ENCODE peak calls at places on chromosome X, in nine cellular contexts. One of them, this sample, is unnamed.

GRCh38 chrX:267771-268261 is 13.4 kb upstream of the PLCXD1 start:
- DNase-seq in astrocyte: no peak
- DNase-seq in upper lobe of left lung: peak
- DNase-seq in lower lobe of right lung: peak
- DNase-seq in tibial artery: peak
- DNase-seq in AG04450: no peak
- DNase-seq in GM23338: peak
- DNase-seq in A549: no peak
- DNase-seq in psoas muscle: no peak
- DNase-seq in this sample: peak

GRCh38 chrX:148380614-148381561 is 119.5 kb upstream of the AFF2 start:
- DNase-seq in astrocyte: peak
- DNase-seq in upper lobe of left lung: no peak
- DNase-seq in lower lobe of right lung: no peak
- DNase-seq in tibial artery: no peak
- DNase-seq in AG04450: no peak
- DNase-seq in GM23338: no peak
- DNase-seq in A549: no peak
- DNase-seq in psoas muscle: no peak
- DNase-seq in this sample: no peak

GRCh38 chrX:45862801-45863200 is 662.1 kb upstream of the DIPK2B start:
- DNase-seq in astrocyte: no peak
- DNase-seq in upper lobe of left lung: no peak
- DNase-seq in lower lobe of right lung: no peak
- DNase-seq in tibial artery: no peak
- DNase-seq in AG04450: no peak
- DNase-seq in GM23338: peak
- DNase-seq in A549: no peak
- DNase-seq in psoas muscle: no peak
- DNase-seq in this sample: no peak

GRCh38 chrX:129696463-129697155 is 41.9 kb upstream of the APLN start:
- DNase-seq in astrocyte: no peak
- DNase-seq in upper lobe of left lung: no peak
- DNase-seq in lower lobe of right lung: no peak
- DNase-seq in tibial artery: no peak
- DNase-seq in AG04450: no peak
- DNase-seq in GM23338: peak
- DNase-seq in A549: no peak
- DNase-seq in psoas muscle: no peak
- DNase-seq in this sample: no peak

GRCh38 chrX:340641-341423 is 22.2 kb upstream of the GTPBP6 start:
- DNase-seq in astrocyte: no peak
- DNase-seq in upper lobe of left lung: peak
- DNase-seq in lower lobe of right lung: peak
- DNase-seq in tibial artery: no peak
- DNase-seq in AG04450: no peak
- DNase-seq in GM23338: no peak
- DNase-seq in A549: no peak
- DNase-seq in psoas muscle: no peak
- DNase-seq in this sample: no peak

GRCh38 chrX:24515447-24515846 is 50.4 kb downstream of the PDK3 start:
- DNase-seq in astrocyte: no peak
- DNase-seq in upper lobe of left lung: no peak
- DNase-seq in lower lobe of right lung: no peak
- DNase-seq in tibial artery: no peak
- DNase-seq in AG04450: no peak
- DNase-seq in GM23338: peak
- DNase-seq in A549: no peak
- DNase-seq in psoas muscle: no peak
- DNase-seq in this sample: no peak

GRCh38 chrX:9988762-9989161 is 21.6 kb downstream of the CLDN34 start:
- DNase-seq in astrocyte: no peak
- DNase-seq in upper lobe of left lung: no peak
- DNase-seq in lower lobe of right lung: no peak
- DNase-seq in tibial artery: no peak
- DNase-seq in AG04450: no peak
- DNase-seq in GM23338: no peak
- DNase-seq in A549: peak
- DNase-seq in psoas muscle: no peak
- DNase-seq in this sample: no peak

GRCh38 chrX:53260836-53261235 is 20.5 kb downstream of the IQSEC2 start:
- DNase-seq in astrocyte: no peak
- DNase-seq in upper lobe of left lung: no peak
- DNase-seq in lower lobe of right lung: no peak
- DNase-seq in tibial artery: no peak
- DNase-seq in AG04450: no peak
- DNase-seq in GM23338: no peak
- DNase-seq in A549: no peak
- DNase-seq in psoas muscle: no peak
- DNase-seq in this sample: no peak

GRCh38 chrX:69493193-69493592 is 10.9 kb upstream of the NALF2 start:
- DNase-seq in astrocyte: no peak
- DNase-seq in upper lobe of left lung: no peak
- DNase-seq in lower lobe of right lung: no peak
- DNase-seq in tibial artery: no peak
- DNase-seq in AG04450: no peak
- DNase-seq in GM23338: peak
- DNase-seq in A549: peak
- DNase-seq in psoas muscle: no peak
- DNase-seq in this sample: no peak

GRCh38 chrX:65607070-65607742 is 60.2 kb upstream of the MSN start:
- DNase-seq in astrocyte: peak
- DNase-seq in upper lobe of left lung: no peak
- DNase-seq in lower lobe of right lung: no peak
- DNase-seq in tibial artery: no peak
- DNase-seq in AG04450: no peak
- DNase-seq in GM23338: no peak
- DNase-seq in A549: no peak
- DNase-seq in psoas muscle: no peak
- DNase-seq in this sample: no peak

GRCh38 chrX:21940356-21940829 is at the start of gene SMS:
- DNase-seq in astrocyte: peak
- DNase-seq in upper lobe of left lung: peak
- DNase-seq in lower lobe of right lung: peak
- DNase-seq in tibial artery: peak
- DNase-seq in AG04450: peak
- DNase-seq in GM23338: peak
- DNase-seq in A549: peak
- DNase-seq in psoas muscle: peak
- DNase-seq in this sample: peak

GRCh38 chrX:17374619-17375360 is at the start of gene NHS:
- DNase-seq in astrocyte: peak
- DNase-seq in upper lobe of left lung: peak
- DNase-seq in lower lobe of right lung: peak
- DNase-seq in tibial artery: peak
- DNase-seq in AG04450: peak
- DNase-seq in GM23338: peak
- DNase-seq in A549: peak
- DNase-seq in psoas muscle: peak
- DNase-seq in this sample: peak

GRCh38 chrX:43557792-43558191 is 98.3 kb upstream of the MAOA start:
- DNase-seq in astrocyte: peak
- DNase-seq in upper lobe of left lung: no peak
- DNase-seq in lower lobe of right lung: peak
- DNase-seq in tibial artery: peak
- DNase-seq in AG04450: peak
- DNase-seq in GM23338: peak
- DNase-seq in A549: peak
- DNase-seq in psoas muscle: peak
- DNase-seq in this sample: no peak

GRCh38 chrX:69389221-69389620 is 114.9 kb upstream of the NALF2 start:
- DNase-seq in astrocyte: no peak
- DNase-seq in upper lobe of left lung: no peak
- DNase-seq in lower lobe of right lung: no peak
- DNase-seq in tibial artery: no peak
- DNase-seq in AG04450: no peak
- DNase-seq in GM23338: peak
- DNase-seq in A549: no peak
- DNase-seq in psoas muscle: no peak
- DNase-seq in this sample: no peak

GRCh38 chrX:138287200-138287865 is 424.2 kb downstream of the FGF13 start:
- DNase-seq in astrocyte: no peak
- DNase-seq in upper lobe of left lung: no peak
- DNase-seq in lower lobe of right lung: no peak
- DNase-seq in tibial artery: no peak
- DNase-seq in AG04450: no peak
- DNase-seq in GM23338: no peak
- DNase-seq in A549: no peak
- DNase-seq in psoas muscle: no peak
- DNase-seq in this sample: no peak

GRCh38 chrX:118761950-118762725 is 34.7 kb downstream of the IL13RA1 start:
- DNase-seq in astrocyte: no peak
- DNase-seq in upper lobe of left lung: no peak
- DNase-seq in lower lobe of right lung: no peak
- DNase-seq in tibial artery: no peak
- DNase-seq in AG04450: no peak
- DNase-seq in GM23338: peak
- DNase-seq in A549: no peak
- DNase-seq in psoas muscle: no peak
- DNase-seq in this sample: no peak

GRCh38 chrX:124332481-124333424 is at the start of gene TEX13D:
- DNase-seq in astrocyte: no peak
- DNase-seq in upper lobe of left lung: peak
- DNase-seq in lower lobe of right lung: no peak
- DNase-seq in tibial artery: no peak
- DNase-seq in AG04450: no peak
- DNase-seq in GM23338: peak
- DNase-seq in A549: no peak
- DNase-seq in psoas muscle: no peak
- DNase-seq in this sample: no peak

GRCh38 chrX:264634-265455 is 16.3 kb upstream of the PLCXD1 start:
- DNase-seq in astrocyte: no peak
- DNase-seq in upper lobe of left lung: no peak
- DNase-seq in lower lobe of right lung: peak
- DNase-seq in tibial artery: no peak
- DNase-seq in AG04450: no peak
- DNase-seq in GM23338: no peak
- DNase-seq in A549: no peak
- DNase-seq in psoas muscle: no peak
- DNase-seq in this sample: no peak

GRCh38 chrX:57900961-57901360 is 9.3 kb downstream of the ZXDA start:
- DNase-seq in astrocyte: peak
- DNase-seq in upper lobe of left lung: no peak
- DNase-seq in lower lobe of right lung: no peak
- DNase-seq in tibial artery: no peak
- DNase-seq in AG04450: no peak
- DNase-seq in GM23338: no peak
- DNase-seq in A549: no peak
- DNase-seq in psoas muscle: no peak
- DNase-seq in this sample: no peak

GRCh38 chrX:47179221-47179927 is 14.3 kb upstream of the UBA1 start:
- DNase-seq in astrocyte: no peak
- DNase-seq in upper lobe of left lung: no peak
- DNase-seq in lower lobe of right lung: no peak
- DNase-seq in tibial artery: peak
- DNase-seq in AG04450: no peak
- DNase-seq in GM23338: no peak
- DNase-seq in A549: no peak
- DNase-seq in psoas muscle: peak
- DNase-seq in this sample: no peak

DNA sequence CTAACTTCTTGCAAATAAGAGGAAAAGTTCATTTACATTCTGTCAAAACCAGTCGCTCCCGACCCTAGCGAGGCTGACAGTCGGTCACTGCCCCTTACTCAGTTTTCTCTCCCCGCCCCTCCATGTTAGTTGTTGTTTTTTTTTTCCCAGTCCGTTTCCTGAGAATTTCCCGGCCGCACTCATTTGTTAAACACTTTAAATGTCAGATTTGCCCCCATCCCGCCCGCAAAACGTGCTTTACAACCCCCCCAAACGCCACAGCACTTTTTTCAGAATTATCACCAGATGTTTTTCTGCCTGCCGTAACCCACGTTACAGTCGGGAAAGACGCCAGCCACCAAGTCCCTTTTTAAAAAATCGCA is 88.9 kb downstream of the HPRT1 start:
- DNase-seq in astrocyte: no peak
- DNase-seq in upper lobe of left lung: no peak
- DNase-seq in lower lobe of right lung: no peak
- DNase-seq in tibial artery: no peak
- DNase-seq in AG04450: no peak
- DNase-seq in GM23338: peak
- DNase-seq in A549: no peak
- DNase-seq in psoas muscle: no peak
- DNase-seq in this sample: no peak
- H3K4me3 ChIP-seq in astrocyte: peak
- H3K4me3 ChIP-seq in upper lobe of left lung: no peak
- H3K4me3 ChIP-seq in lower lobe of right lung: peak
- H3K4me3 ChIP-seq in tibial artery: peak
- H3K4me3 ChIP-seq in AG04450: peak
- H3K4me3 ChIP-seq in GM23338: peak
- H3K4me3 ChIP-seq in A549: peak
- H3K4me3 ChIP-seq in psoas muscle: peak
- H3K4me3 ChIP-seq in this sample: peak

GRCh38 chrX:18949902-18950301 is 34.0 kb downstream of the PHKA2 start:
- DNase-seq in astrocyte: no peak
- DNase-seq in upper lobe of left lung: no peak
- DNase-seq in lower lobe of right lung: no peak
- DNase-seq in tibial artery: no peak
- DNase-seq in AG04450: no peak
- DNase-seq in GM23338: no peak
- DNase-seq in A549: no peak
- DNase-seq in psoas muscle: no peak
- DNase-seq in this sample: no peak
- TF ChIP-seq CTCF in astrocyte: no peak
- TF ChIP-seq CTCF in upper lobe of left lung: no peak
- TF ChIP-seq CTCF in lower lobe of right lung: no peak
- TF ChIP-seq CTCF in tibial artery: no peak
- TF ChIP-seq CTCF in AG04450: no peak
- TF ChIP-seq CTCF in GM23338: no peak
- TF ChIP-seq CTCF in A549: no peak
- TF ChIP-seq CTCF in psoas muscle: no peak
- TF ChIP-seq CTCF in this sample: no peak

DNA sequence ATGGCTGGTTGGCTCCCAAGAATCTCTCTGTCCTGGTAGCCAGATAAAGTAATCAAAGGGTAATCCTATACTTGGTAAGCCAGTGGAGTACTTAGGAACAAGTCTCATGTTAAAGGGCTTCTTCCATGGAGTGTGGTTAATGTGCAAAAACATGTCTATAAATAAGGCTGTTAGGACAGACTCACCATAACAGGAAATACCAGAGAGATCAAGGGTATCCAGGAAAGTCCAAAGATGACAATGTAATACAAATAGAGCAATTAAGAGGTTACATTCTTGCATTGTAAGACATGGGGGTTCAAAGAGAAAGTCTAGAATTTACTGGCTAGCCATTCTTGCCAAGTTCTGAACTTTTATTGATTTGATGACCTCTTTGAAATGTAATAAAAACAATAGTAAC is 61.9 kb upstream of the ZCCHC13 start:
- DNase-seq in astrocyte: peak
- DNase-seq in upper lobe of left lung: no peak
- DNase-seq in lower lobe of right lung: no peak
- DNase-seq in tibial artery: no peak
- DNase-seq in AG04450: peak
- DNase-seq in GM23338: no peak
- DNase-seq in A549: no peak
- DNase-seq in psoas muscle: no peak
- DNase-seq in this sample: no peak
- H3K27ac ChIP-seq in astrocyte: peak
- H3K27ac ChIP-seq in upper lobe of left lung: no peak
- H3K27ac ChIP-seq in lower lobe of right lung: no peak
- H3K27ac ChIP-seq in tibial artery: no peak
- H3K27ac ChIP-seq in AG04450: peak
- H3K27ac ChIP-seq in GM23338: no peak
- H3K27ac ChIP-seq in A549: peak
- H3K27ac ChIP-seq in psoas muscle: peak
- H3K27ac ChIP-seq in this sample: no peak

GRCh38 chrX:77446029-77446585 is 1.1 kb upstream of the FGF16 start:
- DNase-seq in astrocyte: no peak
- DNase-seq in upper lobe of left lung: peak
- DNase-seq in lower lobe of right lung: peak
- DNase-seq in tibial artery: no peak
- DNase-seq in AG04450: no peak
- DNase-seq in GM23338: peak
- DNase-seq in A549: no peak
- DNase-seq in psoas muscle: no peak
- DNase-seq in this sample: no peak
- H3K4me3 ChIP-seq in astrocyte: peak
- H3K4me3 ChIP-seq in upper lobe of left lung: no peak
- H3K4me3 ChIP-seq in lower lobe of right lung: peak
- H3K4me3 ChIP-seq in tibial artery: peak
- H3K4me3 ChIP-seq in AG04450: peak
- H3K4me3 ChIP-seq in GM23338: peak
- H3K4me3 ChIP-seq in A549: no peak
- H3K4me3 ChIP-seq in psoas muscle: peak
- H3K4me3 ChIP-seq in this sample: peak